ENCODE peak calls at places on chromosomes 5 and 9, in eight cellular contexts. O is CD8-positive, alpha-beta T cell; N is ELR; I is EH; T is NCI-H2081; H is heart left ventricle; P is fibroblast of lung; D is MV-4-11. E is an unnamed sample.
A peak's percentile ranks its signal among the peaks of the same experiment; 100 is the strongest.

GRCh38 chr5:54311178-54311811 is 922 bp upstream of the ARL15 start:
- DNase-seq in T (no peak), I (peak; percentile 36), H (no peak), P (peak; percentile 47), D (no peak), O (no peak), N (peak; percentile 44), E (no peak)

GRCh38 chr5:139392678-139393496 is 2.0 kb downstream of the PROB1 start:
- DNase-seq in I (peak; percentile 59), H (peak; percentile 57), P (peak; percentile 58), D (peak; percentile 60), N (no peak), T (peak; percentile 9), O (peak; percentile 48), E (peak; percentile 48)

GRCh38 chr9:38339087-38339486 is 53.4 kb upstream of the ALDH1B1 start:
- DNase-seq in I (peak; percentile 64), H (peak; percentile 53), D (peak; percentile 99), O (no peak), T (no peak), P (peak; percentile 50), N (peak; percentile 69), E (peak; percentile 31)

GRCh38 chr9:31347082-31347617 is 1037.3 kb upstream of the ACO1 start:
- DNase-seq in I (no peak), H (no peak), T (no peak), P (peak; percentile 77), D (peak; percentile 81), O (no peak), N (no peak), E (peak; percentile 3)

GRCh38 chr9:2465921-2466460 is 155.6 kb upstream of the VLDLR start:
- DNase-seq in O (no peak), H (no peak), P (peak; percentile 51), T (no peak), N (peak; percentile 7), I (peak; percentile 22), D (peak; percentile 43), E (no peak)

GRCh38 chr5:59893436-59894227 is at the start of gene PDE4D:
- DNase-seq in N (peak; percentile 67), T (peak; percentile 27), O (no peak), I (peak; percentile 76), P (peak; percentile 55), D (no peak), H (peak; percentile 39), E (peak; percentile 14)

GRCh38 chr9:137017071-137017470 is 11.0 kb downstream of the ABCA2 start:
- DNase-seq in D (no peak), O (no peak), T (no peak), H (no peak), I (no peak), N (no peak), P (no peak), E (no peak)

GRCh38 chr5:65108786-65109743 is 340.3 kb downstream of the CWC27 start:
- DNase-seq in P (no peak), I (peak; percentile 65), D (no peak), N (peak; percentile 74), T (no peak), O (no peak), H (no peak), E (no peak)

GRCh38 chr9:115099891-115100290 is 18.1 kb downstream of the TNC start:
- DNase-seq in T (no peak), I (peak; percentile 28), H (no peak), N (no peak), D (no peak), P (peak; percentile 48), O (no peak), E (no peak)

GRCh38 chr9:129338701-129339445 is 160.8 kb upstream of the IER5L start:
- DNase-seq in H (peak; percentile 50), P (no peak), I (peak; percentile 81), D (peak; percentile 69), T (no peak), N (peak; percentile 69), O (no peak), E (no peak)

GRCh38 chr9:114386886-114387677 is 700 bp downstream of the AKNA start:
- DNase-seq in D (peak; percentile 20), I (peak; percentile 49), O (no peak), N (peak; percentile 36), P (peak; percentile 34), T (no peak), H (peak; percentile 50), E (no peak)

GRCh38 chr9:129465834-129466535 is 154.9 kb downstream of the C9orf50 start:
- DNase-seq in O (no peak), T (no peak), N (no peak), P (no peak), D (no peak), H (no peak), I (peak; percentile 27), E (no peak)

GRCh38 chr5:97134634-97135033 is 7.8 kb downstream of the LIX1 start:
- DNase-seq in N (no peak), I (no peak), O (no peak), T (no peak), P (no peak), D (no peak), H (no peak), E (no peak)

GRCh38 chr5:96483878-96484277 is 50.8 kb upstream of the PCSK1 start:
- DNase-seq in T (no peak), N (peak; percentile 59), D (no peak), I (peak; percentile 58), O (no peak), P (peak; percentile 53), H (no peak), E (no peak)